ENCODE peak calls at places on chromosomes 2 and 18, in ten cellular contexts. One of them, this sample, is unnamed.

GRCh38 chr2:88218971-88219370 is 48.8 kb downstream of the THNSL2 start:
- DNase-seq in H9: peak; percentile 28
- DNase-seq in cardiac muscle cell: no peak
- DNase-seq in IMR-90: no peak
- DNase-seq in fibroblast of lung: no peak
- DNase-seq in prostate gland: no peak
- DNase-seq in brain microvascular endothelial cell: no peak
- DNase-seq in upper lobe of right lung: no peak
- DNase-seq in tibial artery: no peak
- DNase-seq in CD8-positive, alpha-beta T cell: no peak
- DNase-seq in this sample: no peak

GRCh38 chr18:22504665-22505064 is 87.0 kb upstream of the CTAGE1 start:
- DNase-seq in brain microvascular endothelial cell: no peak
- DNase-seq in CD8-positive, alpha-beta T cell: no peak
- DNase-seq in upper lobe of right lung: no peak
- DNase-seq in IMR-90: peak; percentile 68
- DNase-seq in H9: no peak
- DNase-seq in prostate gland: no peak
- DNase-seq in fibroblast of lung: peak; percentile 47
- DNase-seq in tibial artery: no peak
- DNase-seq in cardiac muscle cell: no peak
- DNase-seq in this sample: no peak

GRCh38 chr2:16662440-16662839 is 3.2 kb downstream of the CYRIA start:
- DNase-seq in prostate gland: no peak
- DNase-seq in brain microvascular endothelial cell: peak; percentile 89
- DNase-seq in fibroblast of lung: peak; percentile 64
- DNase-seq in cardiac muscle cell: peak; percentile 49
- DNase-seq in H9: no peak
- DNase-seq in IMR-90: peak; percentile 71
- DNase-seq in CD8-positive, alpha-beta T cell: no peak
- DNase-seq in upper lobe of right lung: no peak
- DNase-seq in tibial artery: peak; percentile 54
- DNase-seq in this sample: no peak

GRCh38 chr2:199148076-199148845 is 309.5 kb downstream of the SATB2 start:
- DNase-seq in tibial artery: no peak
- DNase-seq in CD8-positive, alpha-beta T cell: no peak
- DNase-seq in brain microvascular endothelial cell: no peak
- DNase-seq in IMR-90: no peak
- DNase-seq in fibroblast of lung: no peak
- DNase-seq in H9: no peak
- DNase-seq in upper lobe of right lung: no peak
- DNase-seq in prostate gland: no peak
- DNase-seq in cardiac muscle cell: no peak
- DNase-seq in this sample: no peak

GRCh38 chr2:184367211-184367610 is 231.1 kb upstream of the ZNF804A start:
- DNase-seq in H9: no peak
- DNase-seq in CD8-positive, alpha-beta T cell: no peak
- DNase-seq in IMR-90: no peak
- DNase-seq in prostate gland: no peak
- DNase-seq in tibial artery: no peak
- DNase-seq in brain microvascular endothelial cell: no peak
- DNase-seq in upper lobe of right lung: no peak
- DNase-seq in cardiac muscle cell: no peak
- DNase-seq in fibroblast of lung: no peak
- DNase-seq in this sample: no peak

GRCh38 chr2:179336782-179337534 is 72.3 kb upstream of the SESTD1 start:
- DNase-seq in upper lobe of right lung: no peak
- DNase-seq in CD8-positive, alpha-beta T cell: no peak
- DNase-seq in tibial artery: peak; percentile 27
- DNase-seq in cardiac muscle cell: peak; percentile 45
- DNase-seq in brain microvascular endothelial cell: no peak
- DNase-seq in H9: no peak
- DNase-seq in IMR-90: peak; percentile 7
- DNase-seq in prostate gland: no peak
- DNase-seq in fibroblast of lung: peak; percentile 46
- DNase-seq in this sample: no peak

GRCh38 chr2:21754164-21754788 is 630.5 kb downstream of the TDRD15 start:
- DNase-seq in prostate gland: no peak
- DNase-seq in upper lobe of right lung: no peak
- DNase-seq in tibial artery: no peak
- DNase-seq in CD8-positive, alpha-beta T cell: no peak
- DNase-seq in brain microvascular endothelial cell: no peak
- DNase-seq in fibroblast of lung: no peak
- DNase-seq in cardiac muscle cell: no peak
- DNase-seq in H9: peak; percentile 29
- DNase-seq in IMR-90: no peak
- DNase-seq in this sample: no peak

GRCh38 chr2:21657475-21657874 is 533.7 kb downstream of the TDRD15 start:
- DNase-seq in tibial artery: no peak
- DNase-seq in CD8-positive, alpha-beta T cell: no peak
- DNase-seq in prostate gland: no peak
- DNase-seq in cardiac muscle cell: no peak
- DNase-seq in fibroblast of lung: no peak
- DNase-seq in brain microvascular endothelial cell: no peak
- DNase-seq in IMR-90: peak; percentile 67
- DNase-seq in H9: no peak
- DNase-seq in upper lobe of right lung: no peak
- DNase-seq in this sample: no peak

GRCh38 chr2:180910831-180911665 is 69.4 kb upstream of the UBE2E3 start:
- DNase-seq in upper lobe of right lung: peak; percentile 37
- DNase-seq in brain microvascular endothelial cell: no peak
- DNase-seq in fibroblast of lung: peak; percentile 13
- DNase-seq in IMR-90: peak; percentile 39
- DNase-seq in cardiac muscle cell: no peak
- DNase-seq in tibial artery: no peak
- DNase-seq in prostate gland: no peak
- DNase-seq in CD8-positive, alpha-beta T cell: no peak
- DNase-seq in H9: peak; percentile 40
- DNase-seq in this sample: no peak

GRCh38 chr2:187543488-187543887 is 10.7 kb downstream of the TFPI start:
- DNase-seq in upper lobe of right lung: no peak
- DNase-seq in CD8-positive, alpha-beta T cell: no peak
- DNase-seq in prostate gland: no peak
- DNase-seq in IMR-90: no peak
- DNase-seq in cardiac muscle cell: no peak
- DNase-seq in tibial artery: no peak
- DNase-seq in brain microvascular endothelial cell: no peak
- DNase-seq in fibroblast of lung: no peak
- DNase-seq in H9: no peak
- DNase-seq in this sample: no peak

GRCh38 chr18:3067213-3068118 is 54.5 kb upstream of the LPIN2 start:
- DNase-seq in CD8-positive, alpha-beta T cell: no peak
- DNase-seq in H9: no peak
- DNase-seq in tibial artery: no peak
- DNase-seq in fibroblast of lung: no peak
- DNase-seq in brain microvascular endothelial cell: no peak
- DNase-seq in prostate gland: no peak
- DNase-seq in IMR-90: no peak
- DNase-seq in cardiac muscle cell: no peak
- DNase-seq in upper lobe of right lung: no peak
- DNase-seq in this sample: no peak

GRCh38 chr18:32730620-32731021 is 42.2 kb downstream of the KLHL14 start:
- DNase-seq in H9: no peak
- DNase-seq in tibial artery: no peak
- DNase-seq in cardiac muscle cell: peak; percentile 0
- DNase-seq in IMR-90: no peak
- DNase-seq in upper lobe of right lung: no peak
- DNase-seq in CD8-positive, alpha-beta T cell: no peak
- DNase-seq in fibroblast of lung: peak; percentile 54
- DNase-seq in prostate gland: no peak
- DNase-seq in brain microvascular endothelial cell: no peak
- DNase-seq in this sample: no peak

GRCh38 chr2:10036095-10036879 is 7.1 kb upstream of the KLF11 start:
- DNase-seq in prostate gland: no peak
- DNase-seq in upper lobe of right lung: peak; percentile 85
- DNase-seq in cardiac muscle cell: peak; percentile 77
- DNase-seq in H9: no peak
- DNase-seq in fibroblast of lung: peak; percentile 60
- DNase-seq in tibial artery: peak; percentile 77
- DNase-seq in brain microvascular endothelial cell: peak; percentile 23
- DNase-seq in IMR-90: peak; percentile 63
- DNase-seq in CD8-positive, alpha-beta T cell: peak; percentile 56
- DNase-seq in this sample: peak; percentile 72

GRCh38 chr2:49459314-49459993 is 305.1 kb upstream of the FSHR start:
- DNase-seq in H9: no peak
- DNase-seq in upper lobe of right lung: no peak
- DNase-seq in prostate gland: no peak
- DNase-seq in fibroblast of lung: no peak
- DNase-seq in tibial artery: no peak
- DNase-seq in CD8-positive, alpha-beta T cell: no peak
- DNase-seq in cardiac muscle cell: no peak
- DNase-seq in IMR-90: no peak
- DNase-seq in brain microvascular endothelial cell: no peak
- DNase-seq in this sample: no peak
- TF ChIP-seq CTCF in H9: peak; percentile 48
- TF ChIP-seq CTCF in upper lobe of right lung: no peak
- TF ChIP-seq CTCF in prostate gland: no peak
- TF ChIP-seq CTCF in fibroblast of lung: no peak
- TF ChIP-seq CTCF in tibial artery: no peak
- TF ChIP-seq CTCF in CD8-positive, alpha-beta T cell: no peak
- TF ChIP-seq CTCF in cardiac muscle cell: no peak
- TF ChIP-seq CTCF in IMR-90: no peak
- TF ChIP-seq CTCF in brain microvascular endothelial cell: no peak
- TF ChIP-seq CTCF in this sample: no peak

DNA sequence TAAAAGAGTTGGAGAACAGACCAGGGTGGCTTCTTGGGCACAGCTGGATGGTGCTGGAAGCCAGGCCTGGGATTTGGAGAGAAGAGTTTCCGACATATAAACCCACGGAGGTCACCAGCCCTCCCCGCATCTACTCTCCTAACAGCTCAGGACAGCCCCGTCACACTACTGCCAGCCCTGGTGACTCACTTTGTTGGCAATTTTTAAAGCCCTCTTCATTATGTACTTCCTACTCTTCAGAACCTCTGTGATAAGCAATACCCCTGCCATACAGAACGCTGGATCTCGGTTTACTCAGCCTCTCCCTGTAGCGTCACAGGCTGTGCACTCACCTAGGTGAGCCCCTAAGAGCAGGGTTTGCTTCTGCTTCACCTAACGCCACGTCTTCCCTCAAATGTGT is 48.1 kb downstream of the ID2 start:
- DNase-seq in fibroblast of lung: peak; percentile 34
- DNase-seq in prostate gland: no peak
- DNase-seq in upper lobe of right lung: peak; percentile 67
- DNase-seq in IMR-90: no peak
- DNase-seq in cardiac muscle cell: no peak
- DNase-seq in CD8-positive, alpha-beta T cell: no peak
- DNase-seq in brain microvascular endothelial cell: no peak
- DNase-seq in tibial artery: no peak
- DNase-seq in H9: no peak
- DNase-seq in this sample: no peak
- H3K27ac ChIP-seq in fibroblast of lung: no peak overlapping the region
- H3K27ac ChIP-seq in prostate gland: no peak overlapping the region
- H3K27ac ChIP-seq in upper lobe of right lung: peak overlapping the region; percentile 47
- H3K27ac ChIP-seq in IMR-90: no peak overlapping the region
- H3K27ac ChIP-seq in cardiac muscle cell: no peak overlapping the region
- H3K27ac ChIP-seq in CD8-positive, alpha-beta T cell: no peak overlapping the region
- H3K27ac ChIP-seq in brain microvascular endothelial cell: no peak overlapping the region
- H3K27ac ChIP-seq in tibial artery: no peak overlapping the region
- H3K27ac ChIP-seq in H9: no peak overlapping the region
- H3K27ac ChIP-seq in this sample: no peak overlapping the region

GRCh38 chr18:25921677-25922421 is 168.6 kb downstream of the SS18 start:
- DNase-seq in prostate gland: peak; percentile 8
- DNase-seq in tibial artery: no peak
- DNase-seq in brain microvascular endothelial cell: peak; percentile 22
- DNase-seq in H9: peak; percentile 68
- DNase-seq in cardiac muscle cell: peak; percentile 35
- DNase-seq in fibroblast of lung: peak; percentile 0
- DNase-seq in IMR-90: peak; percentile 20
- DNase-seq in CD8-positive, alpha-beta T cell: no peak
- DNase-seq in upper lobe of right lung: no peak
- DNase-seq in this sample: no peak

GRCh38 chr18:25915907-25916306 is 174.5 kb downstream of the SS18 start:
- DNase-seq in prostate gland: no peak
- DNase-seq in H9: no peak
- DNase-seq in CD8-positive, alpha-beta T cell: no peak
- DNase-seq in cardiac muscle cell: no peak
- DNase-seq in upper lobe of right lung: no peak
- DNase-seq in brain microvascular endothelial cell: no peak
- DNase-seq in fibroblast of lung: no peak
- DNase-seq in IMR-90: no peak
- DNase-seq in tibial artery: no peak
- DNase-seq in this sample: no peak
- TF ChIP-seq CTCF in prostate gland: no peak
- TF ChIP-seq CTCF in H9: peak; percentile 58
- TF ChIP-seq CTCF in CD8-positive, alpha-beta T cell: no peak
- TF ChIP-seq CTCF in cardiac muscle cell: no peak
- TF ChIP-seq CTCF in upper lobe of right lung: no peak
- TF ChIP-seq CTCF in brain microvascular endothelial cell: peak; percentile 28
- TF ChIP-seq CTCF in fibroblast of lung: peak; percentile 6
- TF ChIP-seq CTCF in IMR-90: peak; percentile 12
- TF ChIP-seq CTCF in tibial artery: no peak
- TF ChIP-seq CTCF in this sample: no peak

GRCh38 chr2:20593072-20594034 is 57.5 kb downstream of the HS1BP3 start:
- DNase-seq in tibial artery: peak; percentile 68
- DNase-seq in fibroblast of lung: peak; percentile 93
- DNase-seq in prostate gland: no peak
- DNase-seq in cardiac muscle cell: peak; percentile 95
- DNase-seq in brain microvascular endothelial cell: peak; percentile 94
- DNase-seq in upper lobe of right lung: peak; percentile 92
- DNase-seq in IMR-90: peak; percentile 93
- DNase-seq in CD8-positive, alpha-beta T cell: no peak
- DNase-seq in H9: no peak
- DNase-seq in this sample: no peak

GRCh38 chr2:20590704-20591515 is 60.0 kb downstream of the HS1BP3 start:
- DNase-seq in fibroblast of lung: no peak
- DNase-seq in prostate gland: no peak
- DNase-seq in CD8-positive, alpha-beta T cell: no peak
- DNase-seq in H9: no peak
- DNase-seq in cardiac muscle cell: no peak
- DNase-seq in IMR-90: no peak
- DNase-seq in tibial artery: peak; percentile 23
- DNase-seq in upper lobe of right lung: peak; percentile 64
- DNase-seq in brain microvascular endothelial cell: no peak
- DNase-seq in this sample: no peak

GRCh38 chr2:20594048-20594750 is 56.7 kb downstream of the HS1BP3 start:
- DNase-seq in tibial artery: peak; percentile 17
- DNase-seq in brain microvascular endothelial cell: no peak
- DNase-seq in CD8-positive, alpha-beta T cell: no peak
- DNase-seq in prostate gland: no peak
- DNase-seq in cardiac muscle cell: no peak
- DNase-seq in IMR-90: no peak
- DNase-seq in upper lobe of right lung: peak; percentile 51
- DNase-seq in H9: no peak
- DNase-seq in fibroblast of lung: no peak
- DNase-seq in this sample: no peak

GRCh38 chr2:20589975-20590703 is 60.8 kb downstream of the HS1BP3 start:
- DNase-seq in upper lobe of right lung: peak; percentile 59
- DNase-seq in cardiac muscle cell: no peak
- DNase-seq in fibroblast of lung: peak; percentile 64
- DNase-seq in brain microvascular endothelial cell: no peak
- DNase-seq in H9: no peak
- DNase-seq in IMR-90: peak; percentile 35
- DNase-seq in CD8-positive, alpha-beta T cell: no peak
- DNase-seq in tibial artery: no peak
- DNase-seq in prostate gland: no peak
- DNase-seq in this sample: no peak

GRCh38 chr2:20592106-20593071 is 58.5 kb downstream of the HS1BP3 start:
- DNase-seq in upper lobe of right lung: peak; percentile 71
- DNase-seq in H9: peak; percentile 67
- DNase-seq in brain microvascular endothelial cell: no peak
- DNase-seq in fibroblast of lung: no peak
- DNase-seq in prostate gland: no peak
- DNase-seq in CD8-positive, alpha-beta T cell: no peak
- DNase-seq in tibial artery: no peak
- DNase-seq in IMR-90: no peak
- DNase-seq in cardiac muscle cell: no peak
- DNase-seq in this sample: no peak
- H3K27ac ChIP-seq in upper lobe of right lung: peak overlapping the region; percentile 87
- H3K27ac ChIP-seq in H9: no peak overlapping the region
- H3K27ac ChIP-seq in brain microvascular endothelial cell: peak overlapping the region; percentile 88
- H3K27ac ChIP-seq in fibroblast of lung: no peak overlapping the region
- H3K27ac ChIP-seq in prostate gland: no peak overlapping the region
- H3K27ac ChIP-seq in CD8-positive, alpha-beta T cell: no peak overlapping the region
- H3K27ac ChIP-seq in tibial artery: peak overlapping the region; percentile 91
- H3K27ac ChIP-seq in IMR-90: peak overlapping the region; percentile 89
- H3K27ac ChIP-seq in cardiac muscle cell: no peak overlapping the region
- H3K27ac ChIP-seq in this sample: no peak overlapping the region

This sample was measured in thoracic aorta.